ENCODE peak calls at places on chromosomes 1 and 21, in seven cellular contexts. N is adrenal gland, L is pancreas, Y is tibial nerve, S is esophagus squamous epithelium, X is thoracic aorta, H is body of pancreas. V is an unnamed sample. For H3K27me3, the result is how much of the 10 kb centered on the place peaks cover.

GRCh38 chr1:78168306-78168705 is 122.5 kb downstream of the GIPC2 start:
- DNase-seq in S (no peak), N (no peak), Y (no peak), X (no peak), L (no peak), H (no peak), V (peak)

GRCh38 chr1:41898191-41898713 is 20.5 kb downstream of the HIVEP3 start:
- DNase-seq in N (peak), L (no peak), X (no peak), S (no peak), H (peak), Y (no peak), V (no peak)

GRCh38 chr1:184489908-184490307 is 103.1 kb downstream of the C1orf21 start:
- DNase-seq in H (no peak), S (no peak), Y (no peak), X (no peak), N (no peak), L (no peak), V (no peak)

GRCh38 chr1:243598433-243598832 is 251.6 kb downstream of the AKT3 start:
- DNase-seq in S (no peak), X (no peak), L (no peak), Y (no peak), H (no peak), N (no peak), V (peak)

GRCh38 chr1:70264875-70265274 is 43.7 kb downstream of the SRSF11 start:
- DNase-seq in X (no peak), Y (no peak), L (no peak), H (no peak), N (no peak), S (no peak), V (no peak)

GRCh38 chr1:226086776-226087175 is 24.3 kb downstream of the H3-3A start:
- DNase-seq in X (no peak), Y (no peak), H (no peak), L (no peak), N (no peak), S (no peak), V (no peak)

GRCh38 chr1:85577421-85578320 is 2.9 kb upstream of the CCN1 start:
- DNase-seq in S (no peak), N (peak), H (no peak), Y (no peak), X (no peak), L (no peak), V (peak)

GRCh38 chr1:184792450-184792969 is 37.9 kb upstream of the EDEM3 start:
- DNase-seq in X (peak), L (peak), H (peak), Y (peak), N (peak), S (no peak), V (peak)

GRCh38 chr1:229537894-229538293 is 20.6 kb downstream of the ABCB10 start:
- DNase-seq in N (no peak), Y (no peak), H (no peak), L (no peak), X (no peak), S (no peak), V (no peak)

GRCh38 chr21:39633043-39633442 is 20.3 kb downstream of the B3GALT5 start:
- DNase-seq in N (no peak), Y (no peak), L (no peak), X (no peak), S (no peak), H (no peak), V (no peak)

GRCh38 chr1:43821471-43821870 is 112.1 kb upstream of the ARTN start:
- DNase-seq in L (no peak), N (no peak), X (no peak), S (no peak), H (no peak), Y (no peak), V (no peak)

GRCh38 chr1:119001181-119002018 is 13.3 kb upstream of the TBX15 start:
- DNase-seq in L (no peak), N (no peak), H (no peak), X (no peak), Y (no peak), S (no peak), V (no peak)

GRCh38 chr1:211036701-211037494 is 97.0 kb downstream of the KCNH1 start:
- DNase-seq in S (no peak), Y (no peak), L (no peak), N (peak), X (no peak), H (no peak), V (peak)

GRCh38 chr1:2547210-2548067 is 8.7 kb upstream of the TNFRSF14 start:
- DNase-seq in Y (no peak), N (peak), X (no peak), L (no peak), S (no peak), H (no peak), V (no peak)

GRCh38 chr1:67563684-67564083 is 121.3 kb upstream of the GADD45A start:
- DNase-seq in L (no peak), S (no peak), N (no peak), Y (no peak), H (no peak), X (no peak), V (no peak)

GRCh38 chr1:183891158-183891557 is 86.2 kb downstream of the RGL1 start:
- DNase-seq in Y (no peak), S (no peak), N (no peak), H (no peak), L (no peak), X (no peak), V (no peak)

GRCh38 chr1:97562096-97562495 is 358.7 kb downstream of the DPYD start:
- DNase-seq in N (no peak), X (no peak), Y (no peak), L (no peak), H (no peak), S (no peak), V (no peak)

GRCh38 chr1:8396912-8397406 is 79.0 kb downstream of the SLC45A1 start:
- DNase-seq in H (peak), L (no peak), S (no peak), Y (no peak), N (no peak), X (peak), V (peak)

GRCh38 chr1:187624812-187625542 is 796.2 kb downstream of the PLA2G4A start:
- DNase-seq in Y (no peak), X (no peak), N (no peak), S (no peak), L (no peak), H (no peak), V (no peak)

GRCh38 chr21:15515908-15516307 is 213.9 kb upstream of the USP25 start:
- DNase-seq in S (no peak), L (no peak), Y (no peak), X (no peak), H (no peak), N (no peak), V (no peak)

GRCh38 chr1:43991476-43992231 is at the start of gene CCDC24:
- DNase-seq in L (peak), Y (peak), S (no peak), X (peak), H (peak), N (peak), V (peak)

DNA sequence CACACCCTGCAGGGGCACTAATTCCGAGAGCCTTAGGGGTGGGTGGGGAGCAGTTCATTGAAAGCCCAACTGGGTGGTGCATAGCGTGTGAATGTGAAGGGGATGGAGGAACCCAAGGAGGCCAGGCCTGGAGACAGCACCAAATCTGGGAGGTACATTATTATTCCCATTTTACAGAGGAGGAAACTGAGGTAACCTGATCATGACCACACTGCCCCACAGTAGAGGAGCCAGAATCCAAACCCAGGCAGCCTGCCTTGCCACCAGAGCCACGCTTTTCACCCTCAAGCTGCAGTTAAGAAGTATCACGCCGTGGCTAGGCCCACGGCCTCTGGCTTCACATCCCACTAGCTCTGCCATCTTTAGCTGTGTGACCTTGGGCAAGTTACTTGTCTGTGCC is 633 bp upstream of the BSND start:
- DNase-seq in L (no peak), Y (no peak), X (no peak), H (no peak), N (no peak), S (no peak), V (no peak)
- H3K27me3 ChIP-seq in L (under half), Y (half or more), X (under half), H (under half), N (under half), S (under half), V (under half)

DNA sequence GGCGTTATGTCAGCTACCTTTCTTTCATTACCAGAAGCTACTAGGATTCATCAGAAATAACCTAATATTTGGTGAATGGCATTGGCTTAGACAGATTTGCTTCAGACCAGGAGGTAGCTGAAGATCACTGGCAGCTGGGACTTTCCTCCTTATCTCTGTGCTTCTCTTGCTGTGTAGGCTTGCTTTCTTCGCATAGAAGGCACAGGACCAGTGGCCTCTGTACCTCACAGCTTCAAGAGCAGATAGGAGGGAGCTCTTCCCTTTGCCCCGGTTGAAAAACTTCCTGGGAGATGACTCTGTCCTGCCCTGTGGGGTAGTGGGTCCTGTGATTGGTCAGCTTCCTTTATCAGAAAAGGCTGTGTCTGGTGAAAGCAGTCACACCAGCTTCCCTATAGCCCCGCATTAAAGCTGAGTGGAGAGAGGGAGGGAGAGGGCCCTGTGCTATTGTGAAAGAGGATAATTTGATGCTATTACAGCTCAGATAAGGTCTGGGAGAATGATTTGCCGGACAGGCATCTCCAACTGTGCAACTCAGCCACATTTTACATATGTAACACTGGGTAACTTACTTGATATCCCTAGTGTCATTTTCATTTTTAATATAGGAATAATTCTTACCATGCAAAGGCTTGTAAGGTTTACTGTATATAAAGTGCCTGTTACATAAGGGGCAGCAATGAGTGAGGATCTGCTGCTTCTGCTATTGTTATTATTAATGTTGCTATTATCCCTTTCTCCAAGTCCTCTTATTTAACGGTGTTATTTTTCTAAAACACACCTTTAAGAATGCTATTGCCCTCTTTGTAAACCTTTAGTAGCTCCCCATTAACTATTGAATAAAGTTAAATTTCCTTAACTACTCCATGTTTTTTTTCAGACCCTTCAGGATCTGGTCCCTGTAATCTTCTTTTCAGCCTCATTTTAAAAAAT is 31.6 kb downstream of the OSBPL9 start:
- DNase-seq in S (no peak), X (no peak), H (peak), L (no peak), Y (no peak), N (peak), V (peak)
- H3K4me3 ChIP-seq in S (no peak), X (no peak), H (no peak), L (no peak), Y (no peak), N (no peak), V (no peak)

GRCh38 chr1:111542187-111542586 is 38.8 kb upstream of the ADORA3 start:
- DNase-seq in Y (no peak), H (no peak), X (no peak), L (no peak), S (no peak), N (no peak), V (no peak)

GRCh38 chr1:111541721-111542120 is 38.3 kb upstream of the ADORA3 start:
- DNase-seq in H (no peak), S (no peak), L (no peak), N (no peak), X (no peak), Y (no peak), V (no peak)

GRCh38 chr1:111535256-111536191 is 32.1 kb upstream of the ADORA3 start:
- DNase-seq in S (no peak), N (no peak), X (no peak), H (no peak), Y (no peak), L (no peak), V (no peak)

GRCh38 chr1:111540928-111541327 is 37.5 kb upstream of the ADORA3 start:
- DNase-seq in X (no peak), L (no peak), H (no peak), S (no peak), Y (no peak), N (no peak), V (no peak)

GRCh38 chr1:111538343-111539035 is 35.1 kb upstream of the ADORA3 start:
- DNase-seq in N (no peak), H (no peak), Y (no peak), L (no peak), X (no peak), S (no peak), V (peak)
- H3K27me3 ChIP-seq in N (under half), H (under half), Y (under half), L (under half), X (under half), S (under half), V (under half)

DNA sequence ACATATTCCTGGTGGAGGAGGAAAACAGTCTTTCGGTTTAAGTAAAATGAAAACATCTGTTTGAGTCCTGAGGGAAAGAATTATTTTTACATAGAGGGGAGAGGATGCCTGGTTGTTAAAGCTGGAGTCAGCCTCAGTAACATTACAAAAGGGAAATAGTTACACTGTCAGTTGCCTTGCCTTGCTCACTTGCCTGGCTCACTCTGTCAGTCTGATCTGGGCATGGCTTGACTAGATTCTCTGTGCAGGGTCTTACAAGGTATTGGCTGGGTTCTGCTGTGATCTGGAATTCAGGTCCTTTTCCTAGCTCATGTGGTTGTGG is 8.4 kb upstream of the UBE2U start:
- DNase-seq in L (no peak), N (no peak), X (no peak), Y (no peak), S (no peak), H (no peak), V (no peak)
- H3K4me3 ChIP-seq in L (no peak), N (no peak), X (no peak), Y (no peak), S (no peak), H (no peak), V (no peak)

GRCh38 chr1:47685763-47686066 is 247.9 kb downstream of the FOXD2 start:
- DNase-seq in N (no peak), H (no peak), S (no peak), L (no peak), X (no peak), Y (no peak), V (no peak)

GRCh38 chr1:47688161-47688560 is 250.3 kb downstream of the FOXD2 start:
- DNase-seq in L (no peak), Y (no peak), H (no peak), X (no peak), N (no peak), S (no peak), V (no peak)

GRCh38 chr1:47688631-47689296 is 250.9 kb downstream of the FOXD2 start:
- DNase-seq in H (no peak), Y (no peak), L (no peak), N (no peak), X (no peak), S (no peak), V (no peak)

GRCh38 chr1:47687618-47687940 is 249.7 kb downstream of the FOXD2 start:
- DNase-seq in X (no peak), Y (no peak), H (no peak), N (no peak), L (no peak), S (no peak), V (no peak)

GRCh38 chr1:47686731-47687617 is 249.1 kb downstream of the FOXD2 start:
- DNase-seq in X (no peak), L (no peak), H (no peak), S (no peak), Y (no peak), N (no peak), V (no peak)
- H3K27me3 ChIP-seq in X (under half), L (under half), H (under half), S (under half), Y (under half), N (under half), V (under half)

GRCh38 chr1:156815851-156816536 is 654 bp downstream of the SH2D2A start:
- DNase-seq in L (no peak), S (no peak), X (no peak), N (no peak), Y (no peak), H (no peak), V (no peak)

GRCh38 chr1:156813750-156814570 is 2.7 kb downstream of the SH2D2A start:
- DNase-seq in L (peak), N (peak), X (no peak), S (no peak), Y (peak), H (peak), V (no peak)

GRCh38 chr1:156814571-156815260 is 1.9 kb downstream of the SH2D2A start:
- DNase-seq in H (no peak), X (no peak), L (no peak), Y (no peak), N (no peak), S (no peak), V (peak)

GRCh38 chr1:156816561-156817328 is at the start of gene SH2D2A:
- DNase-seq in L (no peak), X (no peak), H (peak), N (peak), Y (no peak), S (peak), V (no peak)

GRCh38 chr1:156815307-156815826 is 1.3 kb downstream of the SH2D2A start:
- DNase-seq in X (peak), N (peak), S (no peak), Y (peak), H (peak), L (peak), V (peak)
- H3K4me3 ChIP-seq in X (no peak), N (no peak), S (peak), Y (no peak), H (no peak), L (no peak), V (no peak)

DNA sequence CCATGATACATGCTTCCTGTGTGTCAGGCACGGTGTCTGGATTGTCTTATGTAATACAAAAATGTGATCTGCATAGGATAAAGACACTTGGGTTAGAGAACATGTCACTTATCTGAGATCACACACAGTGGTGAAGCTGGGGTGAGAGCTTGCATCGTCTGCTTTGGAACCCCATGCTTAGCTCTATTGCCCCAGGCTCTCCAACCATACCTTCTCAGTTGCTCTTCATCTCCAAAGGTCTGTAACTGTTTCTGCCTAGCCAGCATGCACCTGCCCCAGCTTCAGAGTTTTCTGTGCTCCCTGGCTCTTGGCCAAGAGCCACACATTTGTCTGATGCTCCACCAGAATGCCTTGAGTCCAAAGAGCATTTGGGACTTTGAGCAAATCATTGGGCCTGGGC is 93.9 kb upstream of the COG2 start:
- DNase-seq in N (no peak), Y (no peak), S (no peak), H (peak), L (no peak), X (no peak), V (no peak)
- H3K27me3 ChIP-seq in N (under half), Y (under half), S (under half), H (under half), L (under half), X (under half), V (under half)

DNA sequence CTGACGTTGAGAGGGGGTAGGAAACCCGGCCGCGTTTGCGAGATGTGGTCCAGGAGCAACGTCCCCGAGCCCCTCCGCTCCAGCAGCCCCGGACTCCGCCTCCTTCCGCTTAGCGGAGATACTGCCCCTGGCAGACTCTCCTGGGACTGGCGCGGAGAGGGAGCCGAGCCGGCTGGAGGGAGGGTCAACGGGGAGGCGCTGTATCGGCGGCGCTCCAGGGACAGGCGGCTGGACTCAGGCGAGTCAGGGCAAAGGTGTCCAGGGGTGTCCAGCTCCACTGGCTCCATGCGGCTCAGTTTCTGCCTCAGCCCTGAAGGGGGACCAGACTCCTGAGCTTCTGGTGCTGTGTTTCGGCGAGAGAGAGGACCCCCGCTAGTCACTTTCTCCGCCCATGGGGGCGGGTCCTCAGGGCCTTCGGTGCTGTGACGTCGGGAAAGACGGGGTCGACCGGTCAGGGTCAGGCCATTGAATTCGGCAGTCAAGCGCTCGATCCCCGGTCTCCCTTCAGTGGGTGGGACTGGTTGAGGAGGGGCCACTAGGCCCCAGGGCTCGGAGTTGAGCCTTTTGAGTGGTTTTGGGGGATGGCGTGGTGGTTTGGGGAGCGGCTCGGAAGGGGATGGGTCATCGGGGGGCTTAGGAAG is 2.8 kb upstream of the LIX1L start:
- DNase-seq in H (peak), X (peak), L (peak), S (no peak), N (peak), Y (no peak), V (peak)
- H3K4me3 ChIP-seq in H (peak), X (peak), L (peak), S (peak), N (peak), Y (peak), V (peak)

DNA sequence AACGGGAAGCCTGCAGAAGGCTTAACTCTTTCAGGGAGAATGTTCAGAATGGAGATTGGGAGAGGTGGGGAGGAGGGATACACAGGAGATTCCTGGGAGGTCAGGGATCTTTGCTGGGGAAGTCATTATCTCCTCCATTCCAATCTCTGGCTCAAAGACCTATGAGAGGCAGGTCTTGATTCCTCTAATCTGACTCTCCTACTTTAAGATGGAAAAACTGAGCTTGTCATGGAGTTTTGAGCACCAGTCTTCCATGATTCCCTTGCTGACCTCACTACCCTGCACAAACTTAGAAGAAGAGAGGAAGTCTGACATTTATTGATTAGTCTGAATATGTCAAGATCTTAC is 41.5 kb upstream of the SYNC start:
- DNase-seq in L (no peak), X (no peak), S (no peak), H (no peak), Y (no peak), N (no peak), V (no peak)
- H3K27me3 ChIP-seq in L (under half), X (under half), S (under half), H (under half), Y (under half), N (under half), V (under half)

GRCh38 chr1:201782353-201782752 is 46.6 kb upstream of the IPO9 start:
- DNase-seq in S (no peak), Y (no peak), N (no peak), X (no peak), H (no peak), L (no peak), V (no peak)
- H3K4me3 ChIP-seq in S (no peak), Y (no peak), N (no peak), X (no peak), H (no peak), L (no peak), V (no peak)

V was measured in MG63.